ENCODE peak calls at places on chromosomes 4 and X, in five cellular contexts. S is testis, B is smooth muscle cell of the brain vasculature, Z is HEK293T, Y is iris pigment epithelial cell. P is an unnamed sample.

GRCh38 chr4:3830774-3831528 is 64.8 kb downstream of the ADRA2C start:
- DNase-seq in B (no peak), Z (no peak), Y (no peak), S (no peak), P (no peak)

GRCh38 chrX:23817979-23818336 is 35.0 kb downstream of the SAT1 start:
- DNase-seq in Z (no peak), S (no peak), Y (no peak), B (no peak), P (no peak)

GRCh38 chr4:92618968-92619367 is 315.2 kb downstream of the GRID2 start:
- DNase-seq in Z (no peak), B (no peak), S (no peak), Y (peak), P (peak)

GRCh38 chr4:26208237-26208985 is 112.4 kb upstream of the RBPJ start:
- DNase-seq in Y (no peak), B (no peak), S (no peak), Z (no peak), P (no peak)

GRCh38 chr4:54230479-54231418 is 1.7 kb downstream of the PDGFRA start:
- DNase-seq in S (peak), Y (peak), B (no peak), Z (no peak), P (peak)

GRCh38 chr4:75180790-75181776 is 248.2 kb downstream of the PARM1 start:
- DNase-seq in S (no peak), Y (no peak), B (no peak), Z (no peak), P (no peak)

GRCh38 chr4:144645621-144646522 is at the start of gene HHIP:
- DNase-seq in Z (peak), Y (peak), S (peak), B (no peak), P (peak)

GRCh38 chr4:55444822-55445221 is 49.1 kb downstream of the TMEM165 start:
- DNase-seq in Z (peak), B (no peak), S (peak), Y (peak), P (peak)

GRCh38 chr4:144801731-144802130 is 155.8 kb downstream of the HHIP start:
- DNase-seq in Z (no peak), S (no peak), Y (no peak), B (no peak), P (no peak)

GRCh38 chr4:72858328-72858727 is 211.2 kb downstream of the COX18 start:
- DNase-seq in Z (no peak), B (no peak), S (no peak), Y (peak), P (peak)

GRCh38 chrX:18898517-18898916 is 85.4 kb downstream of the PHKA2 start:
- DNase-seq in B (no peak), Y (no peak), Z (no peak), S (no peak), P (no peak)

GRCh38 chr4:138439143-138439581 is 197.0 kb upstream of the SLC7A11 start:
- DNase-seq in Z (no peak), Y (peak), S (no peak), B (no peak), P (peak)